ENCODE peak calls at places on chromosomes 12 and 14, in nine cellular contexts. K, M, F, H, O, Q, I, C and E are unnamed samples.

GRCh38 chr14:20477211-20477876 is 8.1 kb downstream of the PNP start:
- DNase-seq in Q (no peak), M (peak), K (no peak), F (no peak), C (no peak), H (no peak), O (no peak), I (peak), E (peak)

GRCh38 chr14:68192935-68193334 is 373.4 kb downstream of the RAD51B start:
- DNase-seq in C (no peak), I (no peak), F (no peak), K (no peak), M (no peak), Q (no peak), O (no peak), H (no peak), E (no peak)

GRCh38 chr12:103955811-103956514 is 9.7 kb upstream of the TDG start:
- DNase-seq in O (no peak), I (no peak), C (no peak), Q (peak), F (no peak), K (no peak), H (no peak), M (no peak), E (no peak)

GRCh38 chr12:45435945-45436710 is 220.2 kb downstream of the ANO6 start:
- DNase-seq in H (no peak), O (no peak), I (peak), Q (no peak), F (no peak), C (no peak), K (no peak), M (no peak), E (no peak)

GRCh38 chr14:67551940-67552339 is 18.9 kb downstream of the PLEKHH1 start:
- DNase-seq in K (no peak), C (no peak), Q (no peak), M (no peak), I (no peak), O (no peak), F (no peak), H (no peak), E (no peak)

GRCh38 chr12:13099910-13100609 is 3.4 kb downstream of the GSG1 start:
- DNase-seq in C (no peak), I (peak), F (no peak), M (no peak), O (no peak), Q (no peak), H (no peak), K (no peak), E (no peak)

GRCh38 chr14:23377201-23377550 is 330 bp downstream of the CMTM5 start:
- DNase-seq in H (no peak), I (no peak), M (no peak), C (no peak), O (no peak), K (no peak), Q (no peak), F (no peak), E (no peak)

GRCh38 chr14:67166450-67166853 is 22.8 kb upstream of the GARIN2 start:
- DNase-seq in O (peak), F (peak), K (peak), H (no peak), Q (peak), M (no peak), C (peak), I (peak), E (no peak)

GRCh38 chr12:56298828-56299227 is 1.3 kb downstream of the CS start:
- DNase-seq in I (no peak), K (no peak), M (no peak), O (no peak), Q (no peak), H (no peak), F (no peak), C (no peak), E (no peak)

GRCh38 chr14:58131386-58131785 is 20.6 kb downstream of the ARMH4 start:
- DNase-seq in K (no peak), M (no peak), H (no peak), O (no peak), F (no peak), Q (no peak), I (peak), C (peak), E (no peak)

GRCh38 chr14:96582641-96582980 is 80.4 kb downstream of the PAPOLA start:
- DNase-seq in I (no peak), O (no peak), F (no peak), M (no peak), K (peak), Q (no peak), H (no peak), C (no peak), E (no peak)